ENCODE peak calls at places on chromosome 17, in six cellular contexts. R is IMR-90; Q is neural progenitor cell; X is stimulated activated CD8-positive, alpha-beta memory T cell treated with anti-CD3 and anti-CD28 coated beads, Interleukin-2, amount 100 ng/mL, for 48 hours; I is non-pigmented ciliary epithelial cell; N is ELR. S is an unnamed sample.

GRCh38 chr17:57602896-57603295 is 142.2 kb downstream of the CCDC182 start:
- DNase-seq in R (no peak), Q (no peak), X (no peak), I (no peak), N (no peak), S (no peak)

GRCh38 chr17:36092228-36092627 is 2.3 kb upstream of the CCL3 start:
- DNase-seq in X (no peak), I (no peak), Q (no peak), N (no peak), R (no peak), S (no peak)

GRCh38 chr17:1031711-1032110 is 34.8 kb downstream of the TIMM22 start:
- DNase-seq in Q (peak; percentile 83), N (no peak), I (no peak), R (no peak), X (no peak), S (peak; percentile 32)

GRCh38 chr17:57921342-57921741 is 33.9 kb downstream of the CUEDC1 start:
- DNase-seq in I (no peak), N (no peak), X (no peak), Q (no peak), R (peak; percentile 59), S (peak; percentile 66)

GRCh38 chr17:73013299-73013698 is 79.2 kb downstream of the SLC39A11 start:
- DNase-seq in I (no peak), N (no peak), R (no peak), X (no peak), Q (no peak), S (no peak)

GRCh38 chr17:28700830-28701492 is 10.7 kb downstream of the PROCA1 start:
- DNase-seq in Q (no peak), N (no peak), X (no peak), I (no peak), R (no peak), S (no peak)

GRCh38 chr17:73492802-73493139 is 151.5 kb downstream of the SDK2 start:
- DNase-seq in Q (no peak), X (no peak), I (no peak), R (no peak), N (no peak), S (no peak)

GRCh38 chr17:8109669-8110455 is 8.5 kb downstream of the ALOXE3 start:
- DNase-seq in R (no peak), I (no peak), X (peak; percentile 73), N (peak; percentile 40), Q (peak; percentile 82), S (peak; percentile 26)

GRCh38 chr17:83204230-83204725 is 124.9 kb downstream of the METRNL start:
- DNase-seq in N (no peak), Q (no peak), X (no peak), I (no peak), R (no peak), S (no peak)

GRCh38 chr17:3660311-3660891 is 8.0 kb downstream of the TAX1BP3 start:
- DNase-seq in R (no peak), X (no peak), N (no peak), Q (no peak), I (no peak), S (no peak)

GRCh38 chr17:74197801-74198200 is 5.7 kb upstream of the RPL38 start:
- DNase-seq in I (no peak), X (no peak), N (no peak), R (no peak), Q (no peak), S (no peak)

GRCh38 chr17:76091526-76092285 is 11.9 kb downstream of the EXOC7 start:
- DNase-seq in I (no peak), X (no peak), Q (no peak), R (no peak), N (no peak), S (no peak)

GRCh38 chr17:35540589-35541404 is 3.3 kb upstream of the SLFN12L start:
- DNase-seq in X (peak; percentile 31), R (peak; percentile 51), Q (no peak), N (peak; percentile 65), I (no peak), S (peak; percentile 63)

GRCh38 chr17:21177401-21177800 is 36.6 kb downstream of the TMEM11 start:
- DNase-seq in X (no peak), I (no peak), Q (no peak), N (no peak), R (no peak), S (no peak)

GRCh38 chr17:75475144-75475835 is 18.9 kb downstream of the TMEM94 start:
- DNase-seq in R (peak; percentile 38), I (no peak), X (no peak), N (peak; percentile 34), Q (no peak), S (no peak)

GRCh38 chr17:78356163-78356713 is 3.6 kb downstream of the SOCS3 start:
- DNase-seq in R (peak; percentile 98), N (peak; percentile 100), I (peak; percentile 96), X (peak; percentile 72), Q (peak; percentile 61), S (peak; percentile 90)

GRCh38 chr17:73957564-73957963 is 245.9 kb upstream of the RPL38 start:
- DNase-seq in R (no peak), Q (no peak), N (no peak), I (no peak), X (no peak), S (no peak)

GRCh38 chr17:38922538-38923291 is 2.7 kb upstream of the LASP1NB start:
- DNase-seq in N (peak; percentile 62), X (no peak), I (no peak), R (peak; percentile 69), Q (peak; percentile 83), S (peak; percentile 67)

S was measured in fibroblast of villous mesenchyme.